ENCODE peak calls at places on chromosomes 16 and 17, in five cellular contexts. I, Z, Q, K and J are unnamed samples.

GRCh38 chr17:19727466-19728113 is 11.2 kb upstream of the SLC47A2 start:
- DNase-seq in I (no peak), Z (no peak), Q (no peak), K (no peak), J (no peak)

GRCh38 chr17:43200127-43200526 is 11.5 kb upstream of the TMEM106A start:
- DNase-seq in I (no peak), Z (no peak), Q (no peak), K (no peak), J (no peak)

GRCh38 chr17:13346996-13347762 is 254.6 kb downstream of the HS3ST3A1 start:
- DNase-seq in I (no peak), Z (peak; percentile 31), Q (no peak), K (no peak), J (peak; percentile 87)

GRCh38 chr16:89723279-89724250 is 2.2 kb downstream of the ZNF276 start:
- DNase-seq in I (no peak), Z (no peak), Q (peak; percentile 54), K (no peak), J (no peak)

GRCh38 chr17:15185625-15185991 is 79.5 kb downstream of the PMP22 start:
- DNase-seq in I (no peak), Z (no peak), Q (no peak), K (no peak), J (no peak)

GRCh38 chr16:30472328-30472942 is at the start of gene ITGAL:
- DNase-seq in I (no peak), Z (no peak), Q (no peak), K (peak; percentile 98), J (no peak)

GRCh38 chr16:49498241-49499017 is 124.8 kb downstream of the C16orf78 start:
- DNase-seq in I (no peak), Z (no peak), Q (no peak), K (no peak), J (no peak)

GRCh38 chr17:6463616-6464445 is 19.6 kb downstream of the PIMREG start:
- DNase-seq in I (no peak), Z (no peak), Q (no peak), K (no peak), J (no peak)

GRCh38 chr17:77120866-77121265 is 19.9 kb upstream of the SEC14L1 start:
- DNase-seq in I (no peak), Z (no peak), Q (no peak), K (no peak), J (no peak)

GRCh38 chr17:34582901-34583245 is 3.5 kb downstream of the TMEM132E start:
- DNase-seq in I (no peak), Z (no peak), Q (no peak), K (no peak), J (no peak)

GRCh38 chr17:72711531-72712310 is 380.8 kb downstream of the SLC39A11 start:
- DNase-seq in I (no peak), Z (no peak), Q (no peak), K (no peak), J (no peak)

GRCh38 chr17:73064084-73064938 is 28.2 kb downstream of the SLC39A11 start:
- DNase-seq in I (no peak), Z (no peak), Q (peak; percentile 58), K (no peak), J (no peak)

GRCh38 chr17:39359994-39360393 is 41.4 kb downstream of the FBXL20 start:
- DNase-seq in I (no peak), Z (no peak), Q (no peak), K (no peak), J (no peak)

GRCh38 chr16:70476272-70477020 is 22.1 kb downstream of the FCSK start:
- DNase-seq in I (no peak), Z (no peak), Q (peak; percentile 79), K (peak; percentile 96), J (peak; percentile 49)

GRCh38 chr17:1577186-1577585 is 14.6 kb upstream of the PITPNA start:
- DNase-seq in I (no peak), Z (peak; percentile 57), Q (no peak), K (no peak), J (no peak)

GRCh38 chr16:88678224-88678979 is 7.9 kb downstream of the SNAI3 start:
- DNase-seq in I (no peak), Z (no peak), Q (peak; percentile 61), K (no peak), J (no peak)

GRCh38 chr16:4461250-4462085 is 13.0 kb downstream of the NMRAL1 start:
- DNase-seq in I (peak; percentile 44), Z (peak; percentile 97), Q (peak; percentile 70), K (no peak), J (no peak)

GRCh38 chr17:48604770-48605329 is at the start of gene HOXB6:
- DNase-seq in I (peak; percentile 66), Z (no peak), Q (no peak), K (no peak), J (no peak)

GRCh38 chr16:60914334-60914733 is 1121.9 kb downstream of the CDH8 start:
- DNase-seq in I (no peak), Z (no peak), Q (no peak), K (no peak), J (no peak)
- TF ChIP-seq ZBTB33 in I (no peak), Z (no peak), Q (no peak), K (no peak), J (no peak)

GRCh38 chr17:46976626-46977270 is 2.3 kb downstream of the RPRML start:
- DNase-seq in I (peak; percentile 44), Z (no peak), Q (no peak), K (no peak), J (no peak)
- H3K9ac ChIP-seq in I (peak overlapping the region; percentile 21), Z (no peak overlapping the region), Q (no peak overlapping the region), K (no peak overlapping the region), J (no peak overlapping the region)

GRCh38 chr17:17156107-17156506 is 50.0 kb downstream of the PLD6 start:
- DNase-seq in I (no peak), Z (no peak), Q (no peak), K (no peak), J (no peak)

GRCh38 chr17:17154981-17155380 is 51.2 kb downstream of the PLD6 start:
- DNase-seq in I (no peak), Z (no peak), Q (no peak), K (no peak), J (no peak)

GRCh38 chr17:17156511-17156910 is 49.6 kb downstream of the PLD6 start:
- DNase-seq in I (no peak), Z (no peak), Q (no peak), K (no peak), J (no peak)

GRCh38 chr17:17154556-17154955 is 51.6 kb downstream of the PLD6 start:
- DNase-seq in I (no peak), Z (no peak), Q (no peak), K (no peak), J (no peak)

GRCh38 chr17:17155568-17155967 is 50.6 kb downstream of the PLD6 start:
- DNase-seq in I (no peak), Z (peak; percentile 9), Q (no peak), K (no peak), J (no peak)
- TF ChIP-seq REST in I (no peak), Z (no peak), Q (no peak), K (no peak), J (no peak)

GRCh38 chr16:24962747-24963146 is 52.4 kb downstream of the ARHGAP17 start:
- DNase-seq in I (no peak), Z (no peak), Q (no peak), K (no peak), J (no peak)
- TF ChIP-seq ZBTB33 in I (no peak), Z (no peak), Q (no peak), K (no peak), J (no peak)

GRCh38 chr17:18163528-18163927 is 20.1 kb upstream of the ALKBH5 start:
- DNase-seq in I (peak; percentile 54), Z (no peak), Q (no peak), K (no peak), J (no peak)
- H3K9ac ChIP-seq in I (no peak overlapping the region), Z (no peak overlapping the region), Q (no peak overlapping the region), K (no peak overlapping the region), J (no peak overlapping the region)

GRCh38 chr16:68401871-68402747 is 46.2 kb downstream of the SMPD3 start:
- DNase-seq in I (no peak), Z (no peak), Q (no peak), K (no peak), J (no peak)
- TF ChIP-seq REST in I (no peak), Z (no peak), Q (no peak), K (no peak), J (no peak)

DNA sequence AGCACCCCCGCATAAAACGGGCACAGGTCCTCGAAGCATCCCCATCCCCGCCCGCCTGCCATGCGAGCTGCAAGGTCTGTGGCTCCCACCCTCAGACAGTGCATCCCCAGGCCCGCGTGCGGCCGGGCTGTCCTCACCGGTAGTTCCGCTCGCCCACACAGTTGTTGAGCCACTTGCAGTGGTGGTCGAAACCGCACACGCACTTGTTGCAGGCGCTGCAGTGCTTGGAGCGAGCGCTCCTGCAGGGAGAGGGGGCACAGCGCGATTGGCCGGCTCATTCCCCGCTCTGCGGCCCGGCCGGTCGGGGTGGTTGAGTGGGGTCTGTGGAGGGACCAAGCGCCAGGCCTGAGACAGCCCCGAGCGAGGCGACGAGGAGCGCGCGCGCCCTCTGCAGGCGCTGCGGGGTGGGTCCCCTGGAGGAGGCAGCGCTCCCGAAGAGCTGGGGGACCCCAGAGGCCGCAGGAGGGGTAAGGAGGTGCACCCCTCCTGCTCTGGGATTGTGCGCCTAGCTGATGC is 6.0 kb upstream of the TPPP3 start:
- DNase-seq in I (peak; percentile 84), Z (no peak), Q (peak; percentile 60), K (no peak), J (no peak)
- TF ChIP-seq ZBTB33 in I (peak; percentile 24), Z (peak; percentile 56), Q (no peak), K (peak; percentile 12), J (no peak)